ENCODE peak calls at places on chromosomes 11 and 22, in eight cellular contexts. N is esophagus squamous epithelium, F is adrenal gland, Z is astrocyte of the spinal cord, S is fibroblast of mammary gland, O is cardiac muscle cell, M is nephron progenitor cell, D is kidney. H is an unnamed sample.

GRCh38 chr11:120184946-120185677 is 25.7 kb upstream of the OAF start:
- DNase-seq in D (peak), S (peak), O (peak), M (peak), F (peak), Z (no peak), N (no peak), H (no peak)

GRCh38 chr11:93704237-93704636 is 37.1 kb downstream of the TAF1D start:
- DNase-seq in Z (no peak), S (no peak), O (no peak), F (no peak), D (no peak), N (no peak), M (no peak), H (no peak)

GRCh38 chr11:64247729-64248531 is 1.2 kb upstream of the PPP1R14B start:
- DNase-seq in O (no peak), F (no peak), Z (no peak), M (no peak), N (no peak), D (no peak), S (no peak), H (no peak)

GRCh38 chr11:9313648-9314290 is 624 bp downstream of the TMEM41B start:
- DNase-seq in M (no peak), N (no peak), S (peak), O (peak), F (no peak), D (no peak), Z (peak), H (peak)

GRCh38 chr11:44467413-44467812 is 98.0 kb upstream of the CD82 start:
- DNase-seq in N (no peak), M (no peak), O (no peak), Z (no peak), D (no peak), S (no peak), F (no peak), H (no peak)

GRCh38 chr22:49772692-49773091 is 55.0 kb downstream of the BRD1 start:
- DNase-seq in S (no peak), M (no peak), O (no peak), D (peak), F (no peak), N (no peak), Z (no peak), H (no peak)

GRCh38 chr22:36561291-36561811 is 32.4 kb upstream of the EIF3D start:
- DNase-seq in Z (no peak), N (no peak), D (no peak), M (no peak), S (no peak), F (no peak), O (no peak), H (no peak)

GRCh38 chr11:13114566-13115465 is 105.7 kb downstream of the RASSF10 start:
- DNase-seq in D (no peak), M (peak), O (no peak), F (no peak), N (no peak), S (no peak), Z (no peak), H (no peak)

GRCh38 chr22:43326342-43326825 is 16.8 kb downstream of the SCUBE1 start:
- DNase-seq in F (no peak), N (no peak), Z (no peak), O (no peak), M (peak), S (no peak), D (no peak), H (no peak)

GRCh38 chr22:33210129-33210784 is 152.1 kb upstream of the SYN3 start:
- DNase-seq in S (peak), Z (peak), D (no peak), M (peak), N (no peak), F (peak), O (peak), H (peak)

GRCh38 chr11:1557904-1558831 is 13.9 kb downstream of the DUSP8 start:
- DNase-seq in N (no peak), F (peak), O (peak), S (peak), D (peak), Z (peak), M (no peak), H (peak)

GRCh38 chr11:119205080-119205479 is 1.1 kb upstream of the CBL start:
- DNase-seq in Z (no peak), O (no peak), D (peak), S (no peak), N (no peak), M (no peak), F (no peak), H (no peak)

GRCh38 chr11:61273151-61274078 is 21.7 kb downstream of the VWCE start:
- DNase-seq in M (no peak), S (no peak), Z (no peak), O (no peak), F (no peak), N (no peak), D (peak), H (no peak)

GRCh38 chr22:36763576-36763975 is 12.3 kb downstream of the IFT27 start:
- DNase-seq in N (no peak), D (peak), S (no peak), O (no peak), Z (no peak), M (no peak), F (no peak), H (peak)

GRCh38 chr11:597166-597725 is 18.5 kb downstream of the IRF7 start:
- DNase-seq in S (no peak), M (no peak), F (no peak), O (no peak), Z (no peak), N (no peak), D (no peak), H (no peak)

GRCh38 chr11:73194593-73194992 is 23.5 kb upstream of the P2RY2 start:
- DNase-seq in F (no peak), N (no peak), M (no peak), S (no peak), D (peak), Z (no peak), O (no peak), H (peak)

GRCh38 chr22:45216133-45217003 is 24.3 kb downstream of the KIAA0930 start:
- DNase-seq in F (no peak), N (no peak), Z (peak), M (peak), D (peak), O (peak), S (peak), H (no peak)

GRCh38 chr22:30731658-30732057 is 37.0 kb downstream of the OSBP2 start:
- DNase-seq in D (no peak), N (no peak), Z (no peak), S (no peak), O (no peak), F (no peak), M (no peak), H (no peak)

GRCh38 chr11:110376711-110377324 is 52.9 kb upstream of the FDX1 start:
- DNase-seq in D (peak), F (peak), M (peak), O (peak), S (peak), Z (peak), N (no peak), H (peak)

GRCh38 chr11:1226226-1226961 is 3.5 kb downstream of the MUC5B start:
- DNase-seq in S (no peak), M (peak), N (no peak), Z (no peak), D (peak), F (peak), O (no peak), H (no peak)

GRCh38 chr11:66082936-66083698 is 13.0 kb downstream of the PACS1 start:
- DNase-seq in N (no peak), O (peak), D (no peak), F (peak), S (peak), Z (no peak), M (no peak), H (no peak)

GRCh38 chr11:69430566-69430965 is 50.9 kb upstream of the LINC01488 start:
- DNase-seq in M (no peak), S (no peak), F (no peak), D (no peak), O (no peak), Z (peak), N (no peak), H (no peak)

GRCh38 chr22:24559471-24559870 is 3.7 kb downstream of the SNRPD3 start:
- DNase-seq in N (no peak), S (no peak), O (no peak), D (no peak), F (no peak), M (no peak), Z (no peak), H (no peak)
- TF ChIP-seq CTCF in N (no peak), S (no peak), O (no peak), D (no peak), F (no peak), M (no peak), Z (no peak), H (no peak)

GRCh38 chr11:128559496-128560103 is 27.8 kb downstream of the ETS1 start:
- DNase-seq in F (no peak), D (no peak), S (peak), O (no peak), Z (no peak), M (no peak), N (no peak), H (peak)

GRCh38 chr11:128551641-128552335 is 35.6 kb downstream of the ETS1 start:
- DNase-seq in F (no peak), S (peak), N (no peak), Z (no peak), O (no peak), D (no peak), M (no peak), H (no peak)

GRCh38 chr11:128552783-128553661 is 34.3 kb downstream of the ETS1 start:
- DNase-seq in N (no peak), M (no peak), F (no peak), S (peak), Z (peak), D (no peak), O (peak), H (no peak)

GRCh38 chr11:128553662-128554392 is 33.5 kb downstream of the ETS1 start:
- DNase-seq in S (peak), N (no peak), M (no peak), Z (peak), O (peak), D (no peak), F (no peak), H (no peak)

GRCh38 chr11:128555606-128556005 is 31.8 kb downstream of the ETS1 start:
- DNase-seq in Z (no peak), M (no peak), F (no peak), N (no peak), O (peak), S (peak), D (no peak), H (peak)
- TF ChIP-seq CTCF in Z (peak), M (no peak), F (no peak), N (no peak), O (peak), S (peak), D (peak), H (peak)

DNA sequence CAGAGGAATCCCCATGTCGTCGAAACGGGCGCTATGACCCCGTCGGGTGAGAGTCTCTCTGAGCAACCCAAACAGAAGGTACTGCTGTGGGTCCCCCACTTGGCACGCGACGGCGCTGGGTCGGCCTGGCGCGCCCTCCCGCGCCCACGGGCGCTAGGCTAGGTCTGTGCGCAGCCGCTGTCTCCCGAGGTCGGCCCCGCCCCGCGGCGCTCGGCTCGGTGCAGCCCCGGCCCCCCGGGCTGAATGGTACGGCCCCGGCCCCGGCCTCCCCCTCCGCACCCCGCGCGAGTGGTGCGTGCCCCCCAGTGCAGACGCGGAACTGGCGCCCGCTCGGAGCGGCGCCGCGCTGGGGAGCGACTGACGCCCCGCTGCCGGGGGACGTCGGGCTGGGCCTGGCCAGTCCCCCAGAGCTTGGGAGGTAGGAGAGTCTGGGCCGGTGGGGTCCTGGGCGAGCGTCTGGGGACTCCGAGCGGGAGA is at the start of gene MADD:
- DNase-seq in O (peak), M (peak), S (peak), F (peak), Z (peak), D (peak), N (peak), H (no peak)
- TF ChIP-seq CTCF in O (no peak), M (no peak), S (no peak), F (no peak), Z (no peak), D (no peak), N (no peak), H (peak)

GRCh38 chr22:24188705-24189248 is 7.5 kb downstream of the SUSD2 start:
- DNase-seq in F (no peak), O (no peak), D (peak), M (no peak), N (no peak), Z (no peak), S (no peak), H (no peak)

GRCh38 chr22:24190566-24191208 is 9.4 kb downstream of the SUSD2 start:
- DNase-seq in O (no peak), Z (no peak), S (no peak), M (no peak), N (no peak), D (peak), F (no peak), H (no peak)

GRCh38 chr22:24190159-24190540 is 8.9 kb downstream of the SUSD2 start:
- DNase-seq in O (no peak), N (no peak), Z (no peak), F (no peak), S (no peak), M (no peak), D (peak), H (no peak)

GRCh38 chr22:24187731-24188644 is 6.7 kb downstream of the SUSD2 start:
- DNase-seq in S (no peak), M (no peak), F (no peak), N (no peak), D (peak), O (no peak), Z (no peak), H (no peak)

DNA sequence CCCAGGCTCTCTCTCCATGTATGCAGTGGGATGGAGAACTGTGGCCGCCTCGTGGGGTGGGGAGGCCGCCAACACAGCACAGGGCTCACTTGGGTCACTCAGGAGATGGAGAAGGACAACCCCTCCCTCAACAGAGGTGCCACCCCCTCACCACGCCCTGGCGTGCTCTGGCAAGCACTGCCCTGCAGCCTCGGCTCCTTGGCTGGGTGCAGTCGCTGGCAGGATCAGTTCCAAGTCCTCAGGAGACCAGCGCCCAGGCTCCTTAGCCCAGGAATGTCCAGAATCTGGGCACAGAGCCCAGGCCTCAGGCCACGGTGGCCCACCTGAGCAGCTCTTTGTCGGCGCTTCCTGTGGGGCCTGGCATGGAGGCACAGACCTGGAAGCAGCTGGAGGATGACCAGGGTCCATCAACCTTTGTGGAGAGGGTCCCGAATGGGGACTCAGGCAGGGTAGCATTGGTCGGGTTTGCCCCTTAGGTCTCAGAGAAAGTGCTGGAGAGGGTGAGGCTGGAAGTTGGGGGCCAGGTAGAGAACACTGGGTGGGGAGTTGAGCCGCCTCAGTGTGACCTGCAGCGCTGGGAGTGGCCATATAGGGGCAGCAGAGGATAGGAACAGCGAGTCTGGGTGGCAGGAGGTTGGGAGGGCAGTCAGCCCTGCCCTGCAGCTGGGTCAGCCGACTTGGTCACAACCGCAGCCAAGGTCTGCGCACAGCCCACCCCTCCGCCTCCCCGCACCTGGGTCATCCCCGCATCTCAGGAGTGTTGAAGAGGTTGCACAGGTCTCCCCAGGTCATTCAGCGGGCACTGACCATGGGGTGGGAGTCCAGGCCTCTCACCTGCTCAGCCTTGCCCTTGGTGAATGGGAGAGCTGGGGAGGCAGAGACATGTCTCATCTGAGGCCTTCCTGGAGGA is 8.2 kb downstream of the SUSD2 start:
- DNase-seq in F (peak), N (no peak), S (peak), D (peak), M (peak), Z (peak), O (peak), H (peak)
- TF ChIP-seq CTCF in F (peak), N (peak), S (peak), D (peak), M (peak), Z (peak), O (peak), H (peak)

DNA sequence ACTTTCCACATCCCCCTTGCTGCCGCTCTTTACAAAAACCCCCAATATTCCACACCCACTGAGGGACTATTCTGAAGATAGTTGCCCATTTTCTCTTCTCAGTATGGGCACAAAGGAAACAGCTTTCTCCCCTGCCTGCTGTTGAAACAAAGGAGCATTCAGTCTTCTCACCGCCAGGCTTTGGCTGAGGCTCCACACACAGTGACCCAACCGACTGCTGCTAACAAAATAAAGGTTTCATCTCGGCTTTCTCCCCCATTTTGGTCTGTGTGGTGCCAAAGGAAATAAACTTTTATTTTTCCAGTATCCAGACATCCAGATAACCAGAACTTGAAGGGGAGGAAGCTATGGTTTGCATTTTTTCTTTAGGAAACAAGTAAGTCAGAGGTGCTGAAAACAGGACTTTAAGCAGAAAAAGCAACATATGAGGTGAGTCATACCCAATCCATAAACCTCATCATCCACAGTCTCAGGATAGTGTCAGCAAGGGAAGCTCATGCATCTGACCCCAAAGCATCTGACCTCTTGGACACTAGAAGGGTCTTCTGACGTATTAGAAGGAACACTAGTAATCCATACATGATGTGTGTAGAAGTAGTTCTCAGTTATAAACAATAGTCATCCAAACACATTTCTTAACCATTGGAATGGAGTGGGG is 6.4 kb downstream of the CLMP start:
- DNase-seq in F (no peak), Z (peak), D (no peak), S (peak), M (no peak), N (no peak), O (peak), H (peak)
- TF ChIP-seq CTCF in F (no peak), Z (peak), D (no peak), S (no peak), M (no peak), N (no peak), O (peak), H (no peak)

H was measured in bronchial epithelial cell.